ENCODE peak calls at places on chromosomes 12 and 14, in four cellular contexts. N is HCT116, X is H1, R is HepG2. O is an unnamed sample.

GRCh38 chr12:91377456-91377855 is 194.8 kb upstream of the DCN start:
- DNase-seq in X (no peak), R (no peak), N (no peak), O (no peak)

GRCh38 chr12:116194935-116195431 is 82.5 kb downstream of the MED13L start:
- DNase-seq in X (no peak), N (no peak), R (no peak), O (no peak)

GRCh38 chr12:68063900-68064590 is 74.8 kb downstream of the IFNG-AS1 start:
- DNase-seq in R (no peak), N (no peak), X (no peak), O (no peak)

GRCh38 chr12:14731821-14732220 is 35.4 kb upstream of the GUCY2C start:
- DNase-seq in R (no peak), X (no peak), N (no peak), O (no peak)

GRCh38 chr14:106506901-106507305 is 980.5 kb downstream of the TMEM121 start:
- DNase-seq in R (no peak), X (no peak), N (no peak), O (no peak)

GRCh38 chr12:123479442-123480180 is 21.7 kb downstream of the SNRNP35 start:
- DNase-seq in X (no peak), R (no peak), N (no peak), O (no peak)

GRCh38 chr12:57964421-57964820 is 23.1 kb downstream of the ATP23 start:
- DNase-seq in N (no peak), R (no peak), X (no peak), O (no peak)

GRCh38 chr12:49037111-49037946 is 18.8 kb upstream of the PRKAG1 start:
- DNase-seq in X (no peak), N (no peak), R (no peak), O (no peak)

DNA sequence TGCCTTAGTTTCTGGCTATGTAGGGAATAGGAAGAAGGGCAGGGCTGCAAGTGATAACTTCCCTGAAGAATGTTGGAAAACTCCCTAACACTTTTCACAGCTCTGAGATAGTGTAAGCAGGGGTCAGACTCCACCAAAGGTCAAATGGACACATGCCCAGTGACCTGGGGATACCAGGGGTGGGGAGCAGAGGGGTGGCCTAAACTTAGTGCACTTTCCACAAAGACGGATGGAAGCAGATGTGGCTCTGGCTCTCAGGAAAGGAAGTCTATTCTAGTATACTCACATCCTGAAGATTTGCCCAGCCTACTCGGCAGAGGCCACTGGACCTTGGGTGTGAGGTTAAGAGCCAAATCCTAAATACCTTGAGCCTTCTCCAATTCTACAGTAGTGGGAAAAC is 285.8 kb downstream of the NUAK1 start:
- DNase-seq in N (no peak), R (no peak), X (no peak), O (no peak)
- TF ChIP-seq JUND in N (no peak), R (no peak), X (no peak), O (no peak)

GRCh38 chr12:76611533-76611932 is 52.0 kb upstream of the OSBPL8 start:
- DNase-seq in R (no peak), X (no peak), N (no peak), O (peak)
- TF ChIP-seq JUND in R (no peak), X (no peak), N (no peak), O (no peak)

GRCh38 chr14:51093371-51094281 is 1.3 kb downstream of the TRIM9 start:
- DNase-seq in X (no peak), R (no peak), N (no peak), O (peak)
- TF ChIP-seq JUND in X (no peak), R (no peak), N (no peak), O (no peak)

DNA sequence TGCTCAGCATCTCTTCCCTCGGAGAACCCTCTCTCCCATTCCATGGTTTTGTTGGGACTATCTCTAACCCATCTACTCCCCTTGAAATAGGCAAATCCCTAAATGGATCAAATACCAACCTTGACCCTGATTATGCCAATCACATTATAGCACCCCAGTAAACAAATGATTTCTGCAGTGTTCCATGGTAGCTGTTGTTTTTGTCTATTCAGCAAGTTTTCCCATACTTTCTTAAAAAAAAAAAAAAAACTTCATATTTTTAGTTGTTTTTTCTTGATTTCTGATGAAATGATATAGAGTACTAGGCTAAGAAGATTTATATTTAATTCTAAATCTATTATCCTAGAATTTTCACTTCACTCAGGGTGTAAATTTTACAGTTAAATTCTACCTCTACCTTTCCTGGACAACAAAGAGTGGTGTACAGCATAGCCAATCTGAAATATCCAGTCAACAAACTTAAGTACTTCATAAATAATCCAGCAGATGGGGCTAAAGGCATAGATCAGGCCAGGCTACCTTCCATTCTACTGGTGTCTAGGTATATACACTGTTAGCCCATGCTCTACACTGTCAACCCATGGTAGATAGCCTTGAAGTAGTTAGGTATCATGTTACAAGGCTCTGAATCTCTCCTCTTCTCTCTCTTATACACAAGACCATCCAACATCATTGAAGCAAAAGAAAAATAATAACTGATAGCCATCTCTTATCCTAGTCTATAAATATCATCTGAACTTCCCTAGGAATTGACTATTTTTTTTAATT is 82.2 kb downstream of the PLEKHG7 start:
- DNase-seq in X (peak), R (peak), N (peak), O (peak)
- TF ChIP-seq JUND in X (no peak), R (no peak), N (no peak), O (no peak)

DNA sequence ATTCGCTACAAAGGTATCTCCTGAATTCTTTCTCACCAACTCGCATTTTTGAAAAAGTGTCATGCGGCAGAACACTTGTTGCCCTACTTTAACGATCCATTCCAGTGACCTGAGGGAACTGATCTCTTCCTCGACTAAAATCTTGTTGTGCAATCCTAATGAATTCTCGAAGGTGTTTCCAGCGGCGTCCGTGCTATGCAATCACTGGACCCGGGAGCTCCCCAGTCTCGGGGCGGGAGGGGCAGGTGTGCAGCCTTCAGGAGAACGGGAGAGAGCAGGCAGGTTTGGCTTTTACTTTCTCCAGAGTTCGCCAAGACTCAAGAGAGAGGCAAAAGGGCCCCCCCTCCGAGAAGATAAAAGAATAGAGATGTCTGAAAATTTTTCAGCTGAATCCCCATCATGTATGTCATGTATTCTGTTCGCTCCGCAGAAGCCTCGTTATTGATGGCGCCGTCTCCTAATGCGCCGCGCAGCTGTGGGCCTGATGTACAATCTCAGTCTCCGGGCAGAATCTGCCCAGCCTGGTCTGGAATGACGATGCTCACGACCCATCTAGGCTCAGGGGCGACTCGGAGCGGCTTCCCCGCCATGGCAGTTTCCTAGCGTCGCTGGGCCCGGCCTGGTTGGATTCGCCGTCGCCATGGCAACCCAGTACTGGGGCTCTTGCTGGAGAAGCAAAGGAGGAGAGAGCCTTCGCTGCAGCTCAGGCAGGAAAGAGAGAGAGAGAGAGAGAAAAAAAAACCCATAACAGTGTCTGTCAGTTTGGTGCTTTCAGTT is 38.3 kb downstream of the PLXNC1 start:
- DNase-seq in N (no peak), R (no peak), X (no peak), O (no peak)
- TF ChIP-seq JUND in N (no peak), R (no peak), X (no peak), O (no peak)

GRCh38 chr12:41034686-41035085 is 153.4 kb upstream of the PDZRN4 start:
- DNase-seq in N (no peak), X (no peak), R (no peak), O (no peak)

GRCh38 chr12:41032386-41032785 is 155.7 kb upstream of the PDZRN4 start:
- DNase-seq in X (no peak), R (no peak), N (no peak), O (no peak)
- TF ChIP-seq JUND in X (no peak), R (no peak), N (no peak), O (no peak)

GRCh38 chr12:69406217-69406616 is 46.7 kb downstream of the YEATS4 start:
- DNase-seq in X (no peak), N (no peak), R (no peak), O (no peak)
- TF ChIP-seq JUND in X (no peak), N (no peak), R (no peak), O (no peak)

GRCh38 chr14:105147701-105148603 is 20.6 kb downstream of the JAG2 start:
- DNase-seq in X (no peak), R (no peak), N (no peak), O (no peak)
- TF ChIP-seq JUND in X (no peak), R (no peak), N (no peak), O (no peak)

DNA sequence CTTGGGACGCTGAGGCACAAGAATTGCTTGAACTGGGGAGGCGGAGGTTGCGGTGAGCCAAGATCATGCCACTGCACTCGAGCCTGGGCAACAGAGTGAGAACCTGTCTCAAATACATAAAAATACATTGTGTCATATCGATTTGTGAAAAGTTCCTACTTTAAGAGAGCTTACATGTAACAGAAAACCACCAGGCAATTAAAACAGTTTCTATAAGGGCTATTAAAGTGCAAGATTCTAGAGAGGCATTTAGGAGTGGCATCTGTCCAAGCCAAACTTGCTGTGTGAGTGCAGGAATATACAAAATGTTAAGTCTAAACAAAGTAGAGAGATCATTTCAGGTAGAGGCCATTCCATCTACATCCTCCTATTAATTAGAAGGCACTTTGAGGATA is 1.7 kb upstream of the NEK9 start:
- DNase-seq in R (no peak), X (no peak), N (no peak), O (no peak)
- TF ChIP-seq JUND in R (no peak), X (no peak), N (no peak), O (no peak)

GRCh38 chr14:92986254-92987147 is 63.6 kb downstream of the CHGA start:
- DNase-seq in R (peak), N (no peak), X (no peak), O (peak)
- TF ChIP-seq JUND in R (no peak), N (no peak), X (no peak), O (no peak)

O was measured in T47D.